ENCODE peak calls at places on chromosome 2, in six cellular contexts. W is lung microvascular endothelial cell; I is osteoblast; N is stimulated activated CD8-positive, alpha-beta memory T cell treated with anti-CD3 and anti-CD28 coated beads, Interleukin-7, amount 100 ng/mL, for 4 hours; F is NCI-H2171 treated with DMSO at 0.1 percent for 48 hours; E is GM12865. H is an unnamed sample.

GRCh38 chr2:200966770-200967169 is 3.3 kb upstream of the ORC2 start:
- DNase-seq in W (peak; percentile 19), E (peak; percentile 70), F (no peak), I (peak; percentile 88), N (no peak), H (peak; percentile 33)

GRCh38 chr2:169732583-169733358 is 861 bp upstream of the KLHL23 start:
- DNase-seq in N (no peak), F (no peak), E (peak; percentile 14), W (no peak), I (no peak), H (peak; percentile 63)

GRCh38 chr2:71655498-71655897 is 202.1 kb downstream of the DYSF start:
- DNase-seq in I (no peak), F (no peak), E (no peak), N (no peak), W (no peak), H (no peak)

GRCh38 chr2:122070241-122070731 is 314.8 kb downstream of the TSN start:
- DNase-seq in N (no peak), I (no peak), W (no peak), E (no peak), F (no peak), H (peak; percentile 26)

GRCh38 chr2:58899692-58900091 is 658.6 kb upstream of the FANCL start:
- DNase-seq in I (no peak), N (no peak), W (no peak), E (no peak), F (no peak), H (no peak)

GRCh38 chr2:65374555-65374954 is 57.8 kb downstream of the SPRED2 start:
- DNase-seq in F (no peak), N (no peak), E (no peak), W (no peak), I (no peak), H (no peak)

GRCh38 chr2:219082332-219082958 is 21.7 kb upstream of the IHH start:
- DNase-seq in E (no peak), W (peak; percentile 15), F (no peak), I (no peak), N (no peak), H (no peak)

GRCh38 chr2:240963065-240963375 is 35.4 kb upstream of the SNED1 start:
- DNase-seq in W (no peak), F (no peak), E (no peak), N (no peak), I (peak; percentile 89), H (no peak)

GRCh38 chr2:120401275-120402069 is 55.5 kb downstream of the INHBB start:
- DNase-seq in E (no peak), W (no peak), I (peak; percentile 77), F (no peak), N (no peak), H (no peak)

GRCh38 chr2:138446043-138446442 is 55.5 kb upstream of the SPOPL start:
- DNase-seq in I (no peak), W (no peak), N (no peak), E (no peak), F (no peak), H (no peak)

GRCh38 chr2:45458909-45459563 is 152.0 kb downstream of the SRBD1 start:
- DNase-seq in E (no peak), W (peak; percentile 80), I (peak; percentile 37), F (no peak), N (no peak), H (no peak)

GRCh38 chr2:162795312-162795711 is 43.3 kb downstream of the KCNH7 start:
- DNase-seq in N (no peak), W (no peak), I (no peak), E (peak; percentile 21), F (no peak), H (peak; percentile 10)

GRCh38 chr2:204072443-204073324 is 136.1 kb downstream of the ICOS start:
- DNase-seq in E (peak; percentile 51), F (peak; percentile 14), N (peak; percentile 3), I (no peak), W (peak; percentile 57), H (peak; percentile 72)

H was measured in NCI-H82.